ENCODE peak calls at places on chromosomes 3 and 15, in ten cellular contexts. A is NCI-H1092 treated with DMSO at 0.1 percent for 48 hours, Y is GM20000, V is GM03348, F is heart right ventricle, R is COR-L47, U is mucosa of gallbladder, H is AG10803, K is AG08396, X is NCI-H774. E is an unnamed sample.
A peak's percentile ranks its signal among the peaks of the same experiment; 100 is the strongest.

GRCh38 chr3:142223282-142223681 is 2.1 kb downstream of the GK5 start:
- DNase-seq in A (no peak), Y (no peak), V (no peak), F (no peak), R (no peak), U (no peak), H (no peak), K (no peak), X (no peak), E (no peak)

GRCh38 chr3:13544293-13544831 is 4.6 kb upstream of the FBLN2 start:
- DNase-seq in A (no peak), Y (no peak), V (peak; percentile 76), F (no peak), R (no peak), U (no peak), H (peak; percentile 92), K (peak; percentile 69), X (no peak), E (no peak)

GRCh38 chr15:88139936-88140335 is 116.6 kb downstream of the NTRK3 start:
- DNase-seq in A (no peak), Y (no peak), V (no peak), F (no peak), R (no peak), U (no peak), H (no peak), K (no peak), X (no peak), E (no peak)

GRCh38 chr3:38297947-38298711 is 16.0 kb downstream of the SLC22A14 start:
- DNase-seq in A (no peak), Y (no peak), V (peak; percentile 27), F (no peak), R (no peak), U (no peak), H (peak; percentile 33), K (no peak), X (no peak), E (no peak)

GRCh38 chr3:42662037-42662812 is 8.7 kb downstream of the ZBTB47 start:
- DNase-seq in A (no peak), Y (no peak), V (no peak), F (no peak), R (no peak), U (no peak), H (no peak), K (no peak), X (no peak), E (no peak)

GRCh38 chr3:114380233-114380645 is 86.4 kb downstream of the TIGIT start:
- DNase-seq in A (no peak), Y (no peak), V (peak; percentile 84), F (peak; percentile 72), R (no peak), U (peak; percentile 67), H (peak; percentile 94), K (peak; percentile 72), X (no peak), E (peak; percentile 86)

GRCh38 chr3:52437326-52438103 is 7.4 kb downstream of the SEMA3G start:
- DNase-seq in A (no peak), Y (no peak), V (no peak), F (no peak), R (no peak), U (no peak), H (no peak), K (no peak), X (no peak), E (no peak)

GRCh38 chr3:53845103-53845880 is 927 bp downstream of the CHDH start:
- DNase-seq in A (peak; percentile 18), Y (peak; percentile 75), V (peak; percentile 75), F (peak; percentile 43), R (peak; percentile 2), U (peak; percentile 45), H (peak; percentile 28), K (peak; percentile 71), X (no peak), E (peak; percentile 71)

GRCh38 chr3:48680811-48681540 is 4.7 kb downstream of the NCKIPSD start:
- DNase-seq in A (no peak), Y (no peak), V (no peak), F (no peak), R (no peak), U (no peak), H (no peak), K (no peak), X (no peak), E (no peak)